ENCODE peak calls at places on chromosomes 3 and 15, in four cellular contexts. L is PC-9, Y is IMR-90, Q is AG09309. N is an unnamed sample.

GRCh38 chr3:158217992-158218391 is 108.1 kb downstream of the RSRC1 start:
- DNase-seq in Y (no peak), L (no peak), Q (no peak), N (no peak)

GRCh38 chr15:31214158-31214863 is 112.3 kb upstream of the KLF13 start:
- DNase-seq in Y (no peak), Q (no peak), L (no peak), N (no peak)

GRCh38 chr3:190586631-190587000 is 72.7 kb downstream of the IL1RAP start:
- DNase-seq in Q (no peak), L (peak; percentile 51), Y (peak; percentile 62), N (peak; percentile 70)

GRCh38 chr15:89492111-89492641 is 4.2 kb downstream of the RHCG start:
- DNase-seq in L (no peak), Q (no peak), Y (no peak), N (no peak)

GRCh38 chr15:101137312-101137940 is 114.4 kb downstream of the CHSY1 start:
- DNase-seq in Y (no peak), L (no peak), Q (no peak), N (no peak)

GRCh38 chr3:183244219-183244618 is 8.8 kb upstream of the B3GNT5 start:
- DNase-seq in Y (no peak), Q (no peak), L (no peak), N (no peak)

GRCh38 chr3:147361671-147362420 is 44.5 kb downstream of the ZIC4 start:
- DNase-seq in L (peak; percentile 30), Y (no peak), Q (no peak), N (no peak)

GRCh38 chr3:111585214-111585613 is 9.9 kb downstream of the ZBED2 start:
- DNase-seq in L (peak; percentile 36), Q (no peak), Y (peak; percentile 10), N (peak; percentile 82)

GRCh38 chr3:107265526-107265925 is 111.7 kb upstream of the CCDC54 start:
- DNase-seq in Y (no peak), L (no peak), Q (no peak), N (no peak)

GRCh38 chr15:41967506-41968206 is 4.7 kb downstream of the EHD4 start:
- DNase-seq in Y (peak; percentile 36), Q (no peak), L (no peak), N (no peak)

GRCh38 chr3:124272611-124273151 is 280.8 kb upstream of the ROPN1 start:
- DNase-seq in Y (peak; percentile 13), Q (no peak), L (no peak), N (no peak)

GRCh38 chr15:58919232-58919631 is 14.2 kb downstream of the SLTM start:
- DNase-seq in L (no peak), Q (no peak), Y (no peak), N (no peak)

GRCh38 chr15:58448331-58448730 is 16.5 kb downstream of the LIPC start:
- DNase-seq in L (no peak), Y (no peak), Q (no peak), N (no peak)

GRCh38 chr15:57436961-57437360 is 60.7 kb downstream of the CGNL1 start:
- DNase-seq in Q (no peak), Y (no peak), L (no peak), N (no peak)

GRCh38 chr3:104150724-104151123 is 1216.0 kb upstream of the ALCAM start:
- DNase-seq in Q (no peak), L (no peak), Y (no peak), N (no peak)

GRCh38 chr3:182479766-182480336 is 313.5 kb upstream of the ATP11B start:
- DNase-seq in L (no peak), Q (no peak), Y (no peak), N (no peak)

GRCh38 chr3:57971975-57972374 is 36.2 kb upstream of the FLNB start:
- DNase-seq in Q (no peak), L (peak; percentile 90), Y (no peak), N (no peak)

GRCh38 chr3:2589336-2589969 is 490.8 kb downstream of the CNTN4 start:
- DNase-seq in Y (no peak), Q (no peak), L (no peak), N (no peak)

DNA sequence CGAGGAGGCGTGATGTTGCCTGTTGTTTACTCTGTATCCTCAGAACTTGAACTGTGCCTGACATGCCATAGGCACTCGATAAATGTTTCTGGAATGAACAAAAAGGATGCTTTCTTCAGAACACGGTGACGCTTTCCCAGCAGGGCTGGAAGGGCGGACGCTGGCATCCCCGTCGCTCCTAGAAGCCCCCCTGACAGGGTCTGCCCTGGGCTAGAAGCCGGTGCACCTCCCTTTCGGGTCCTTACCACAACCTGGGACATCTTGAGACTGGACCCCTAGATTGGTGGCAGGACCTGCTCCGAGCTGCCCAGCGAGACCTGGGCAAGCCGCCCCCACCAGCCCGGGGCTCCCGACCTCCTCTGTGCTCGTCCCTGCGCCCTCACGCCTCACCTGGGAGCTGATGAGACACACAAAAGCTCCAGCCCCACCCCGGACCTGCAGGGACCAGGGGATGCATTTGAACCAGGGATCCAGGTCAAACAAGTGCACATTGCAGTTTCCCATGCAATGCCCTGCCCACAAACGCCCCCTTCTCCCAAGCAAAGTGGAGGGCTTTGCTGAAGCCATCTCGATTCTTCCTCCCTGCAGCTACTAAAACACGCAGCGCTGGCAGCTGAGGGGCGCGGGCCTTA is 131.2 kb upstream of the MEF2A start:
- DNase-seq in L (no peak), Y (no peak), Q (no peak), N (no peak)
- H3K4me3 ChIP-seq in L (peak overlapping the region; percentile 52), Y (no peak overlapping the region), Q (no peak overlapping the region), N (no peak overlapping the region)

GRCh38 chr3:120801484-120801883 is 58.9 kb downstream of the GTF2E1 start:
- DNase-seq in Q (no peak), L (no peak), Y (no peak), N (no peak)
- H3K4me3 ChIP-seq in Q (no peak overlapping the region), L (no peak overlapping the region), Y (no peak overlapping the region), N (no peak overlapping the region)

GRCh38 chr3:5096368-5096767 is 25.7 kb upstream of the ARL8B start:
- DNase-seq in L (no peak), Y (no peak), Q (no peak), N (no peak)
- H3K4me3 ChIP-seq in L (no peak overlapping the region), Y (no peak overlapping the region), Q (no peak overlapping the region), N (no peak overlapping the region)

DNA sequence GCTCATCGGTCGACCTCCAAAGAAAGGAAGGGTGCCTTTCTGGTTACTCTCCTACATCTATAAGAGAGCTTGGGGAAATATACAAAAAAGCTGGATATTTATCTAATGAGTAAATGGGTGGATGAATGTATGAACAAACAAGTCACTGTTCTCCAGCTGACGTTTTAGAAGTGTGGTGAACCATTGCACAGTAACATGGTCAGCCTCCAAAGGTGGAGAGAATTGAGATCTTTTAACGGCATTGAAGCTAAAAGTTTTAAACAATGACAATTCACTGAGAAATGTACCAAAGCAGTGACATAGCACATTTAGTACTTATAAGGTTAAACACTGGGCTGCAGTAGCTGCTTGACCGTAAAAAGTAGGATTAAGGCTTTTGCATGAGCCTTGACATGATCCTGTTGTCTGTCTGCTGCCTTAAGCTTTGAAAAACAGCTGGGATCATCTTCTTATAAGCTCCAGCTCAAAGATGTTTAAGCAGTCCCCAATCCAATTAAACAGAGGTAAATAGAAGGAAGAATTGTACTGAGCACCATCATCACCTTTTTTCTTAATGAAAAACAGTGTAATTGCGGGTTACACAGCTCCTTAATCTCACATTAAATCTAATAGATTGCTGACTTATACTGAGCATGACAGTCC is 222.9 kb downstream of the WDR72 start:
- DNase-seq in Y (no peak), Q (no peak), L (no peak), N (no peak)
- H3K4me3 ChIP-seq in Y (no peak overlapping the region), Q (no peak overlapping the region), L (no peak overlapping the region), N (no peak overlapping the region)

GRCh38 chr3:149534671-149535394 is 60.3 kb downstream of the TM4SF4 start:
- DNase-seq in Y (peak; percentile 67), Q (peak; percentile 46), L (no peak), N (no peak)
- H3K4me3 ChIP-seq in Y (no peak overlapping the region), Q (no peak overlapping the region), L (no peak overlapping the region), N (no peak overlapping the region)

DNA sequence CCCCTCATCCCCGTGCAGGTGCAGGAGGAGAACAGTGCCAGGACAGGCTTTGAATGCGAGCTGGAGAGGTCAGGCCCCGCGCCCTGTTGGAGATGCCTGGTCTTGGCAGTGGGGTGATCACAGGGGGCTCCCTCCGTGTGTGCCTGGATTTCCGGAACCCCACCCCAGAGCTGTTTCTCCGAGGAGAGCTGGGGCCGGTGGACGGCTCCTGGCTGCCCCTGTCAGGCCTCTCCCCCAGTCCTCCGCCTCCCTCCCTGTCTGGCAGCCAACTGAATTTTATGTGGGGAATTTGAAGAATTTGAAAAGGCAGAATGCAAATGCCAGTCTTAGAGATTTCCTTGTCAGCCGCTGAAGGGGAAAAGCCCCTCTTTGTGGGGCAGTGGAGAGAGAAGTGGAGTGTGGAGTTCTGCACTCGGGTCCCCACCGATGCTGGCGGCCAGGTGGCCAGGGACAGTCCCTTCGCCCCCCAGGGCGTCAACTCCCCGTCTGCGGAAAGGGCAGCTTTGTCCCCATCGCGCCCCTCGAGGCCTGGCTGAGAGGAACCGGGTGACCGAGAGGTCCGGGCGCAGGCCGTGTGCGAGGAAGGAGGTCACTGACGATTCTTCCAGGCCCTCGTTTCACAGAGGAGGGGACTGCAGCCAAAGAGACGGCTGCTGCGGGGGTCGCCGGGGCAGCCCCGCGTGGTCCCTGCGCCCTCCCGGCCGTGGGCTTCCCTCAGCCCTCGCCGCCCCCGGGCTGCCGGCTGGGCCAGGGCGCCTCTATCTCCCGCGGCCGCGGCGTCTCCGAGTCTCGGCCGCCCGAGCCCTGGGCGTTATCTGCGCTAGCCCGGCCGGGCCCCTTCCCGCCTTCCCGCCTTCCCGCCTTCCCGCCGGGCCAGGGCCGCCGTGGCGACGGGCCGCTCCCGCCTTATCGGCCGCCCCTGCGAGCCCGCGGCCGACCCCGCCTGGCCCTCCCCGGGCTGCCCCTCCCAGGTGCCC is 56.0 kb upstream of the LCTL start:
- DNase-seq in L (no peak), Y (no peak), Q (no peak), N (no peak)
- H3K4me3 ChIP-seq in L (no peak overlapping the region), Y (no peak overlapping the region), Q (no peak overlapping the region), N (no peak overlapping the region)

DNA sequence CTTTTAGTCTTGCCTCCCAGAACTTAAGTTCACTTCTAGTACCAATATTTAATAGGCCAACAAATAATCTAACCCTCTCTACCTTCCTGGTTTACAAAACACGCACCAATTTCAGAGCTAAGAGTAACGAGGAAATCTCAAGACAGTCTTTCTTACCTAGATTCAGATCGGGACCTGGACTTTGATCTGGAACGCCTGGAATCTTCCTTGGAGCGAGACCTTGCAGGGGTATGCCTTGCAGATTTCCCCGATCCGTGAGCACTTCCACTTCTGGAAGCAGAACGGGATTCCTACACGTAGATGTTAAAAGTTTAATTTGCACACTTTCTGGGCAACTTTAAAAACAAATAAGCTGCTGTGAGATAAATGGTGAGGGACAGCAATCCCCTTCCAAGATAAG is 11.4 kb downstream of the TRA2B start:
- DNase-seq in Y (no peak), L (no peak), Q (no peak), N (no peak)
- H3K4me3 ChIP-seq in Y (no peak overlapping the region), L (no peak overlapping the region), Q (no peak overlapping the region), N (no peak overlapping the region)

GRCh38 chr15:84816694-84817460 is at the start of gene ALPK3:
- DNase-seq in Q (no peak), L (no peak), Y (no peak), N (no peak)
- H3K4me3 ChIP-seq in Q (no peak within 1 kb of the TSS), L (no peak within 1 kb of the TSS), Y (no peak within 1 kb of the TSS), N (peak within 1 kb of the TSS; percentile 44)